ENCODE peak calls at places on chromosomes 6 and 20, in six cellular contexts. One of them, this sample, is unnamed. For H3K9me3, the result is how much of the 10 kb centered on the place peaks cover.

GRCh38 chr20:62598761-62599194 is 43.5 kb upstream of the SLCO4A1 start:
- DNase-seq in MM.1S: no peak
- DNase-seq in right cardiac atrium: peak
- DNase-seq in lower lobe of right lung: no peak
- DNase-seq in suprapubic skin: no peak
- DNase-seq in upper lobe of left lung: no peak
- DNase-seq in this sample: no peak

GRCh38 chr6:152450519-152450918 is 186.6 kb downstream of the SYNE1 start:
- DNase-seq in MM.1S: no peak
- DNase-seq in right cardiac atrium: no peak
- DNase-seq in lower lobe of right lung: no peak
- DNase-seq in suprapubic skin: no peak
- DNase-seq in upper lobe of left lung: no peak
- DNase-seq in this sample: no peak

GRCh38 chr6:125869427-125869826 is 78.7 kb downstream of the NCOA7 start:
- DNase-seq in MM.1S: no peak
- DNase-seq in right cardiac atrium: peak
- DNase-seq in lower lobe of right lung: no peak
- DNase-seq in suprapubic skin: no peak
- DNase-seq in upper lobe of left lung: no peak
- DNase-seq in this sample: no peak

GRCh38 chr6:156396791-156397418 is 380.3 kb upstream of the ARID1B start:
- DNase-seq in MM.1S: no peak
- DNase-seq in right cardiac atrium: peak
- DNase-seq in lower lobe of right lung: no peak
- DNase-seq in suprapubic skin: no peak
- DNase-seq in upper lobe of left lung: peak
- DNase-seq in this sample: peak

GRCh38 chr6:28838289-28838633 is 85.5 kb downstream of the TRIM27 start:
- DNase-seq in MM.1S: peak
- DNase-seq in right cardiac atrium: peak
- DNase-seq in lower lobe of right lung: no peak
- DNase-seq in suprapubic skin: no peak
- DNase-seq in upper lobe of left lung: no peak
- DNase-seq in this sample: peak

GRCh38 chr6:75210885-75211739 is 5.3 kb upstream of the COL12A1 start:
- DNase-seq in MM.1S: peak
- DNase-seq in right cardiac atrium: no peak
- DNase-seq in lower lobe of right lung: no peak
- DNase-seq in suprapubic skin: no peak
- DNase-seq in upper lobe of left lung: no peak
- DNase-seq in this sample: no peak

GRCh38 chr6:19157496-19157895 is 679.7 kb upstream of the ID4 start:
- DNase-seq in MM.1S: no peak
- DNase-seq in right cardiac atrium: no peak
- DNase-seq in lower lobe of right lung: no peak
- DNase-seq in suprapubic skin: no peak
- DNase-seq in upper lobe of left lung: no peak
- DNase-seq in this sample: no peak

GRCh38 chr6:149026530-149026942 is 279.7 kb downstream of the UST start:
- DNase-seq in MM.1S: no peak
- DNase-seq in right cardiac atrium: no peak
- DNase-seq in lower lobe of right lung: no peak
- DNase-seq in suprapubic skin: no peak
- DNase-seq in upper lobe of left lung: no peak
- DNase-seq in this sample: no peak

GRCh38 chr6:13407709-13408695 is 79.4 kb downstream of the GFOD1 start:
- DNase-seq in MM.1S: no peak
- DNase-seq in right cardiac atrium: peak
- DNase-seq in lower lobe of right lung: peak
- DNase-seq in suprapubic skin: no peak
- DNase-seq in upper lobe of left lung: no peak
- DNase-seq in this sample: no peak

GRCh38 chr6:43724914-43725642 is 37.5 kb upstream of the MRPS18A start:
- DNase-seq in MM.1S: no peak
- DNase-seq in right cardiac atrium: peak
- DNase-seq in lower lobe of right lung: peak
- DNase-seq in suprapubic skin: peak
- DNase-seq in upper lobe of left lung: peak
- DNase-seq in this sample: peak

GRCh38 chr20:35174458-35175216 is 2.8 kb downstream of the PROCR start:
- DNase-seq in MM.1S: no peak
- DNase-seq in right cardiac atrium: peak
- DNase-seq in lower lobe of right lung: no peak
- DNase-seq in suprapubic skin: no peak
- DNase-seq in upper lobe of left lung: peak
- DNase-seq in this sample: no peak

GRCh38 chr20:4171538-4172116 is 156.3 kb upstream of the RNF24 start:
- DNase-seq in MM.1S: no peak
- DNase-seq in right cardiac atrium: no peak
- DNase-seq in lower lobe of right lung: no peak
- DNase-seq in suprapubic skin: no peak
- DNase-seq in upper lobe of left lung: no peak
- DNase-seq in this sample: no peak

GRCh38 chr6:30743099-30744053 is 889 bp upstream of the FLOT1 start:
- DNase-seq in MM.1S: peak
- DNase-seq in right cardiac atrium: peak
- DNase-seq in lower lobe of right lung: peak
- DNase-seq in suprapubic skin: no peak
- DNase-seq in upper lobe of left lung: peak
- DNase-seq in this sample: no peak

GRCh38 chr6:76876922-76877553 is 586.3 kb downstream of the HTR1B start:
- DNase-seq in MM.1S: peak
- DNase-seq in right cardiac atrium: no peak
- DNase-seq in lower lobe of right lung: no peak
- DNase-seq in suprapubic skin: no peak
- DNase-seq in upper lobe of left lung: peak
- DNase-seq in this sample: no peak

DNA sequence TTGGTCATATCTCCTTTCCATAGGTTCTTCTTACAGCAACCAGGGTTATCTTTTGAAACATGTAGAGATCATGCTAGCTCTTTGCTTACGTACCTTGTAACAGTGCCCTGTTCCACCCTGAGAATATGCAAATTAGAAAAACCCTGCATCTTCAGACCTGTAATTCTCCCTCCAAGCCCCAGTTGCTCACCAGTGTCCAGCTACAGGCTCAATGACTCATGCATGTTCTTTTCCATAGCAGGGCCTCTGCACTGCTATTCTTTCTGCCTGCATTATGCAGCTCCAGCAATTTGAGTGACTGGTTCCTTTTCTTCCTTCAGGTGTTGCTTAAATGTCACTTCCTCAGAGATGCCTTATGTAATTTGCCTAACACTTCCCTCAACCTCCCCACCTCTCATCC is 636.2 kb downstream of the KHDRBS2 start:
- DNase-seq in MM.1S: no peak
- DNase-seq in right cardiac atrium: no peak
- DNase-seq in lower lobe of right lung: no peak
- DNase-seq in suprapubic skin: no peak
- DNase-seq in upper lobe of left lung: no peak
- DNase-seq in this sample: no peak
- H3K9me3 ChIP-seq in MM.1S: under half
- H3K9me3 ChIP-seq in right cardiac atrium: under half
- H3K9me3 ChIP-seq in lower lobe of right lung: under half
- H3K9me3 ChIP-seq in suprapubic skin: under half
- H3K9me3 ChIP-seq in upper lobe of left lung: under half
- H3K9me3 ChIP-seq in this sample: under half

GRCh38 chr6:42125663-42126062 is 16.8 kb downstream of the C6orf132 start:
- DNase-seq in MM.1S: no peak
- DNase-seq in right cardiac atrium: no peak
- DNase-seq in lower lobe of right lung: no peak
- DNase-seq in suprapubic skin: no peak
- DNase-seq in upper lobe of left lung: no peak
- DNase-seq in this sample: no peak

GRCh38 chr6:42120895-42121865 is 21.2 kb downstream of the C6orf132 start:
- DNase-seq in MM.1S: no peak
- DNase-seq in right cardiac atrium: no peak
- DNase-seq in lower lobe of right lung: peak
- DNase-seq in suprapubic skin: no peak
- DNase-seq in upper lobe of left lung: peak
- DNase-seq in this sample: no peak

GRCh38 chr6:42125231-42125630 is 17.2 kb downstream of the C6orf132 start:
- DNase-seq in MM.1S: no peak
- DNase-seq in right cardiac atrium: no peak
- DNase-seq in lower lobe of right lung: no peak
- DNase-seq in suprapubic skin: no peak
- DNase-seq in upper lobe of left lung: no peak
- DNase-seq in this sample: no peak

GRCh38 chr6:42124223-42124836 is 18.1 kb downstream of the C6orf132 start:
- DNase-seq in MM.1S: no peak
- DNase-seq in right cardiac atrium: no peak
- DNase-seq in lower lobe of right lung: no peak
- DNase-seq in suprapubic skin: no peak
- DNase-seq in upper lobe of left lung: peak
- DNase-seq in this sample: no peak

GRCh38 chr6:42123379-42124103 is 18.9 kb downstream of the C6orf132 start:
- DNase-seq in MM.1S: no peak
- DNase-seq in right cardiac atrium: peak
- DNase-seq in lower lobe of right lung: no peak
- DNase-seq in suprapubic skin: no peak
- DNase-seq in upper lobe of left lung: no peak
- DNase-seq in this sample: no peak
- H3K9me3 ChIP-seq in MM.1S: under half
- H3K9me3 ChIP-seq in right cardiac atrium: under half
- H3K9me3 ChIP-seq in lower lobe of right lung: under half
- H3K9me3 ChIP-seq in suprapubic skin: under half
- H3K9me3 ChIP-seq in upper lobe of left lung: under half
- H3K9me3 ChIP-seq in this sample: under half

GRCh38 chr6:82487895-82488294 is 124.3 kb downstream of the TPBG start:
- DNase-seq in MM.1S: no peak
- DNase-seq in right cardiac atrium: no peak
- DNase-seq in lower lobe of right lung: no peak
- DNase-seq in suprapubic skin: no peak
- DNase-seq in upper lobe of left lung: no peak
- DNase-seq in this sample: no peak
- H3K9me3 ChIP-seq in MM.1S: under half
- H3K9me3 ChIP-seq in right cardiac atrium: under half
- H3K9me3 ChIP-seq in lower lobe of right lung: under half
- H3K9me3 ChIP-seq in suprapubic skin: under half
- H3K9me3 ChIP-seq in upper lobe of left lung: under half
- H3K9me3 ChIP-seq in this sample: under half

DNA sequence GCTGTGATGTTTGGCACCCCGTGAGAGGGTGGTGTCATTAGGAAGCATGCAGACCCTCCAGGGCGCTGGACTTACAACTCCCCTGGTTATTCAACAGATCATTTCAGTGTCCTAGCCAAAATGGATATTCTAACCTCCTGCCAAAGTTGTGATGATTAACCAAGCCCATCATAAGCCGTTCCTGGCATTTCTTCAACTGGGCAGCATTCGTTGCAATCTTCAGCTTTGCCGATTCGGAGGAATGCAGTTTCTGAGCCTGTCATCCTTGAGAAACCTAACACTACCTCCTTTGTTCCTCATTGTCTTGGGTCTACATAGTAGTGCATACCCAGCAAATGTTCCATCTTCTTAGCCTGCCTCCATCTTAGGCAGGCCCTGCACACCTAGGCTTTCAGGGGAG is 79.2 kb upstream of the MAP3K4 start:
- DNase-seq in MM.1S: no peak
- DNase-seq in right cardiac atrium: no peak
- DNase-seq in lower lobe of right lung: no peak
- DNase-seq in suprapubic skin: no peak
- DNase-seq in upper lobe of left lung: no peak
- DNase-seq in this sample: no peak
- H3K9me3 ChIP-seq in MM.1S: under half
- H3K9me3 ChIP-seq in right cardiac atrium: under half
- H3K9me3 ChIP-seq in lower lobe of right lung: under half
- H3K9me3 ChIP-seq in suprapubic skin: under half
- H3K9me3 ChIP-seq in upper lobe of left lung: under half
- H3K9me3 ChIP-seq in this sample: under half

GRCh38 chr6:14464716-14465115 is 347.1 kb downstream of the CD83 start:
- DNase-seq in MM.1S: no peak
- DNase-seq in right cardiac atrium: no peak
- DNase-seq in lower lobe of right lung: no peak
- DNase-seq in suprapubic skin: no peak
- DNase-seq in upper lobe of left lung: no peak
- DNase-seq in this sample: no peak

GRCh38 chr6:14466278-14466677 is 348.7 kb downstream of the CD83 start:
- DNase-seq in MM.1S: no peak
- DNase-seq in right cardiac atrium: no peak
- DNase-seq in lower lobe of right lung: no peak
- DNase-seq in suprapubic skin: no peak
- DNase-seq in upper lobe of left lung: no peak
- DNase-seq in this sample: no peak

GRCh38 chr6:14462135-14462905 is 344.7 kb downstream of the CD83 start:
- DNase-seq in MM.1S: no peak
- DNase-seq in right cardiac atrium: no peak
- DNase-seq in lower lobe of right lung: no peak
- DNase-seq in suprapubic skin: no peak
- DNase-seq in upper lobe of left lung: no peak
- DNase-seq in this sample: no peak

GRCh38 chr6:14463110-14463509 is 345.5 kb downstream of the CD83 start:
- DNase-seq in MM.1S: no peak
- DNase-seq in right cardiac atrium: no peak
- DNase-seq in lower lobe of right lung: no peak
- DNase-seq in suprapubic skin: no peak
- DNase-seq in upper lobe of left lung: no peak
- DNase-seq in this sample: no peak

GRCh38 chr6:14464049-14464448 is 346.5 kb downstream of the CD83 start:
- DNase-seq in MM.1S: no peak
- DNase-seq in right cardiac atrium: no peak
- DNase-seq in lower lobe of right lung: no peak
- DNase-seq in suprapubic skin: no peak
- DNase-seq in upper lobe of left lung: no peak
- DNase-seq in this sample: no peak
- H3K9me3 ChIP-seq in MM.1S: under half
- H3K9me3 ChIP-seq in right cardiac atrium: under half
- H3K9me3 ChIP-seq in lower lobe of right lung: under half
- H3K9me3 ChIP-seq in suprapubic skin: under half
- H3K9me3 ChIP-seq in upper lobe of left lung: under half
- H3K9me3 ChIP-seq in this sample: under half